ENCODE peak calls at places on chromosomes 6 and 20, in five cellular contexts. P is upper lobe of left lung, G is OCI-LY7, Q is colonic mucosa, W is left ventricle myocardium inferior. F is an unnamed sample.
A peak's percentile ranks its signal among the peaks of the same experiment; 100 is the strongest.

GRCh38 chr6:131733376-131734016 is 22.7 kb upstream of the CTAGE9 start:
- DNase-seq in P (no peak), G (no peak), Q (no peak), W (no peak), F (no peak)

GRCh38 chr20:56554869-56555268 is 21.8 kb downstream of the FAM209B start:
- DNase-seq in P (peak; percentile 37), G (peak; percentile 63), Q (peak; percentile 38), W (no peak), F (no peak)

GRCh38 chr20:53146201-53146891 is 174.2 kb downstream of the TSHZ2 start:
- DNase-seq in P (no peak), G (no peak), Q (no peak), W (no peak), F (no peak)

GRCh38 chr6:36216559-36216958 is 20.0 kb downstream of the BRPF3 start:
- DNase-seq in P (no peak), G (no peak), Q (peak; percentile 61), W (no peak), F (no peak)

GRCh38 chr6:99344289-99344688 is 5.2 kb downstream of the FAXC start:
- DNase-seq in P (no peak), G (no peak), Q (no peak), W (no peak), F (no peak)

GRCh38 chr6:135299256-135299655 is 118.1 kb downstream of the MYB start:
- DNase-seq in P (no peak), G (no peak), Q (no peak), W (no peak), F (no peak)

GRCh38 chr6:144361027-144361426 is 75.9 kb downstream of the UTRN start:
- DNase-seq in P (no peak), G (no peak), Q (no peak), W (no peak), F (no peak)

GRCh38 chr20:37298190-37298939 is 8.9 kb downstream of the MANBAL start:
- DNase-seq in P (no peak), G (no peak), Q (no peak), W (no peak), F (no peak)

GRCh38 chr20:45965169-45966002 is 6.6 kb downstream of the ZNF335 start:
- DNase-seq in P (peak; percentile 6), G (no peak), Q (no peak), W (no peak), F (no peak)

GRCh38 chr6:47700051-47700450 is 1.7 kb downstream of the ADGRF4 start:
- DNase-seq in P (no peak), G (no peak), Q (no peak), W (no peak), F (no peak)

GRCh38 chr20:47761478-47762047 is 23.7 kb downstream of the SULF2 start:
- DNase-seq in P (no peak), G (no peak), Q (no peak), W (no peak), F (no peak)

GRCh38 chr6:151239603-151240035 is at the start of gene AKAP12:
- DNase-seq in P (peak; percentile 23), G (no peak), Q (peak; percentile 20), W (peak; percentile 29), F (peak; percentile 69)

GRCh38 chr6:159036673-159037072 is 8.1 kb downstream of the TAGAP start:
- DNase-seq in P (no peak), G (no peak), Q (peak; percentile 15), W (no peak), F (no peak)

GRCh38 chr6:81138236-81138635 is 614.2 kb downstream of the TENT5A start:
- DNase-seq in P (no peak), G (no peak), Q (no peak), W (no peak), F (no peak)

GRCh38 chr6:49909508-49910047 is 43.2 kb upstream of the CRISP1 start:
- DNase-seq in P (no peak), G (no peak), Q (no peak), W (no peak), F (no peak)

GRCh38 chr20:10119336-10119735 is 84.5 kb downstream of the ANKEF1 start:
- DNase-seq in P (no peak), G (no peak), Q (no peak), W (no peak), F (no peak)

GRCh38 chr6:71387179-71387578 is 98.6 kb downstream of the OGFRL1 start:
- DNase-seq in P (no peak), G (no peak), Q (no peak), W (no peak), F (no peak)

GRCh38 chr20:37680420-37680819 is 13.4 kb upstream of the CTNNBL1 start:
- DNase-seq in P (peak; percentile 26), G (no peak), Q (no peak), W (no peak), F (no peak)

GRCh38 chr6:168192195-168192900 is 113.3 kb upstream of the FRMD1 start:
- DNase-seq in P (no peak), G (no peak), Q (peak; percentile 48), W (no peak), F (no peak)

GRCh38 chr6:5569491-5569890 is 308.2 kb downstream of the FARS2 start:
- DNase-seq in P (no peak), G (no peak), Q (no peak), W (no peak), F (no peak)

GRCh38 chr6:30691208-30691872 is 556 bp upstream of the NRM start:
- DNase-seq in P (no peak), G (no peak), Q (no peak), W (no peak), F (no peak)

GRCh38 chr6:10837009-10837691 is 1.2 kb downstream of the MAK start:
- DNase-seq in P (peak; percentile 49), G (no peak), Q (peak; percentile 30), W (peak; percentile 36), F (peak; percentile 22)

GRCh38 chr6:87798393-87799278 is 96.6 kb upstream of the AKIRIN2 start:
- DNase-seq in P (no peak), G (peak; percentile 59), Q (no peak), W (no peak), F (no peak)

GRCh38 chr6:19368511-19368910 is 468.7 kb upstream of the ID4 start:
- DNase-seq in P (no peak), G (no peak), Q (no peak), W (no peak), F (no peak)

GRCh38 chr6:104130343-104130742 is 729.4 kb downstream of the HACE1 start:
- DNase-seq in P (no peak), G (no peak), Q (no peak), W (no peak), F (no peak)

GRCh38 chr6:81772741-81773140 is 20.3 kb upstream of the TENT5A start:
- DNase-seq in P (no peak), G (no peak), Q (no peak), W (no peak), F (no peak)

GRCh38 chr6:168190646-168191443 is 111.8 kb upstream of the FRMD1 start:
- DNase-seq in P (no peak), G (no peak), Q (no peak), W (no peak), F (no peak)

GRCh38 chr6:63802606-63803206 is 167.1 kb downstream of the PHF3 start:
- DNase-seq in P (no peak), G (peak; percentile 26), Q (no peak), W (no peak), F (no peak)

DNA sequence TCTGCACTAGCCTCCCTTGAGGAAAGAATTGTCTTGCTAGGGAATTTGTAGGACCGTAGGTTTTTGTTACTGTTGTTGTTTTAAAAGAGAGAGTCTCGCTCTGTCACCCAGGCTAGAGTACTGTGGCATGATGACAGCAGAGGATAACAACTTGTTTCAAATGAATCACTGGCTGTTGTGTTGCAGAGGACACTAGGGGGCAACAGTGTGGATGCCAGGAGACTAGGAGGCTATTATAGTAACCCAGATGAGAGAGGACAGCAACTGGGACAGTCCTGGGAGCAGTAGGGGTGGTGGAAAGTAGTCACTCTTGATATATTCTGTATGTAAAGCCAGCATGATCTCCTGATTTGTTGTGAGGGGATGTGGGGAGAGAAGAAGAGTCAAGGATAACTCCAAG is 41.8 kb upstream of the LAMA4 start:
- DNase-seq in P (no peak), G (peak; percentile 1), Q (no peak), W (no peak), F (no peak)
- TF ChIP-seq CTCF in P (no peak), G (peak; percentile 64), Q (no peak), W (peak; percentile 49), F (no peak)

DNA sequence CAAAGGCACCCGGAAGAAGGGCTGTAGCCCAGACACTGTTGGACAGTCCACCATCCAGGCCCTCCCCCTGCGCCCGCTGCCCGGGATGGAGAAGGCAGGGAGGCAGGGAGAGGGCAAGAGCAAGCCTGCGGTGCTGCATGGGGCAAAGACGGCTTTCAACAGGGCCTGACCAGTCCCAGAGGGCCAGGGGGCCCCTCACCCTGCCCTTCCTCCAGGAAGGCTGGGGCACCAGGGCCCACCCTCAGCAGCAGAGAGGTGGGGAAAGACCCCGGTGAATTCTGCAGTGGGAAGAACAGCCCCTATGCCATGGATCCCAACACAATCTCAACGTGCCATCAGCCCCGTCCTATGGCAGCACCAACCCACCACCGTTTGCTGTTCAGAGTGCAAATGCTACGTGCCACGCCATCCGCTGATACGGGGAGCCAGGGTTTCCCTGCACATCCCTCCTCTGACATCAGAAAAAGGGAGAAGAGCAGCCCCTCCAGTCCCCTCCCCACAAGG is 41.1 kb downstream of the RRBP1 start:
- DNase-seq in P (no peak), G (no peak), Q (no peak), W (no peak), F (no peak)
- H3K36me3 ChIP-seq in P (peaks cover 4% of the 10 kb centered on the region), G (no peaks in the 10 kb centered on the region), Q (peaks cover 41% of the 10 kb centered on the region), W (peaks cover 55% of the 10 kb centered on the region), F (no peaks in the 10 kb centered on the region)

GRCh38 chr6:27251672-27252251 is 4.3 kb downstream of the PRSS16 start:
- DNase-seq in P (peak; percentile 91), G (peak; percentile 91), Q (peak; percentile 89), W (no peak), F (peak; percentile 52)
- TF ChIP-seq CTCF in P (peak; percentile 17), G (peak; percentile 78), Q (peak; percentile 25), W (no peak), F (no peak)

DNA sequence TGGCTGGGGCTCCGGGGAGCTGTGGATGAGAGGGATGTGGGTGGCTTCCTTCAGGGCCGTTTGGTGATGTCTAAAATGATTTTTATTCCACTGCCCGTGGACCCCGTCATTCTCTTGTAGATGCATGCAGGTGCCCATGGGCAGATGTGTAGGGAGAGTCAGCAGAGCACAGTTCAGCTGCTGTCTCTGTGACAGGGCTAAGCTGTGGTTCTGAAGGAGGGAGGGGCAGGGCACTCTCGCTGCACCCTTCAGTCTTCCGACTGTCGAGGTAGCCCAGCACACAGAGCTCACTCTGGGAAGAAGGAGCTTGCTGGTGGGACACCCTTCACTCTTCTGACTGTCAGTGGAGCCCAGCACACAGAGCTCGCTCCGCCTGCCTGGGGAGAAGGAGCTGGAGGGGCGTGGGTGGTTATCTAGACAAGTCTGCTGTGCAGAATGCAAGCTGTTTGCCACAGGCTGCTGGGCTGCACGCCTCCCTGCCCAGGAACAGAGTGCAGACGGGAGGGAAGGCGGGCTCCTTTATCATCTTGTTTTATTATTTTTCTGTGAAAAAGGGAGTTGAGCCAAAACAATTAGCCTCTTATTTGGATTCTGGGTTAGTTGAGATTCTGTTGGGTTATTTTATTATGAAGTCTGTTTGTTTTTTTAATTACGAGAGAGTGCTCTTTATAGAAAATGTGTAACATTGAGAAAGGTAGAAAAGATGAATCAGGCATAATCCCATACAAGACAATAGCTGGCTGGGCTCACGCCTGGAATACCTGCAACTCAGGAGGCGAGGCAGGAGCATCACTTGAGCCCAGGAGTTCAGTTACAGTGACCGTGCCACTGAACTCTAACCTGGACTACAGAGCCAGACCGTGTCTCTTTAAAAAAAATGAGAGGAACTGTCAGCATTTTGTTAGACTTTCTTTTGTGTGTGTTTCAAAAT is 28.2 kb upstream of the ADRM1 start:
- DNase-seq in P (no peak), G (no peak), Q (no peak), W (no peak), F (peak; percentile 51)
- H3K36me3 ChIP-seq in P (peaks cover 20% of the 10 kb centered on the region), G (peaks cover 13% of the 10 kb centered on the region), Q (peaks cover 14% of the 10 kb centered on the region), W (peaks cover 51% of the 10 kb centered on the region), F (no peaks in the 10 kb centered on the region)

GRCh38 chr20:43017241-43018030 is 172.3 kb downstream of the PTPRT start:
- DNase-seq in P (no peak), G (no peak), Q (no peak), W (no peak), F (no peak)
- TF ChIP-seq CTCF in P (no peak), G (no peak), Q (no peak), W (no peak), F (no peak)